ENCODE peak calls at places on chromosomes 16 and 17, in nine cellular contexts. U is GM23338, H is prostate gland, I is upper lobe of left lung, P is suprapubic skin, F is transverse colon, L is sigmoid colon, Q is H1, S is breast epithelium. O is an unnamed sample.

GRCh38 chr17:5396612-5397011 is 22.9 kb downstream of the NUP88 start:
- DNase-seq in U (no peak), H (no peak), I (no peak), P (no peak), F (no peak), L (no peak), Q (no peak), S (no peak), O (no peak)

GRCh38 chr16:10787304-10787703 is 31.3 kb downstream of the TVP23A start:
- DNase-seq in U (no peak), H (no peak), I (no peak), P (no peak), F (no peak), L (no peak), Q (no peak), S (no peak), O (no peak)

GRCh38 chr17:28131592-28131991 is 89.1 kb downstream of the NLK start:
- DNase-seq in U (no peak), H (no peak), I (no peak), P (no peak), F (no peak), L (no peak), Q (no peak), S (no peak), O (no peak)

GRCh38 chr17:50447870-50448573 is 20.7 kb downstream of the CHAD start:
- DNase-seq in U (no peak), H (no peak), I (no peak), P (no peak), F (peak), L (no peak), Q (no peak), S (no peak), O (no peak)

GRCh38 chr17:17416007-17416399 is 60.8 kb upstream of the MED9 start:
- DNase-seq in U (peak), H (no peak), I (no peak), P (no peak), F (no peak), L (peak), Q (no peak), S (no peak), O (no peak)

GRCh38 chr17:1896243-1897163 is 66.7 kb downstream of the RPA1 start:
- DNase-seq in U (no peak), H (no peak), I (no peak), P (no peak), F (no peak), L (no peak), Q (no peak), S (no peak), O (no peak)

GRCh38 chr16:87618216-87618615 is 15.9 kb downstream of the JPH3 start:
- DNase-seq in U (no peak), H (no peak), I (no peak), P (no peak), F (no peak), L (no peak), Q (no peak), S (no peak), O (no peak)

GRCh38 chr16:361872-362701 is 8.3 kb downstream of the MRPL28 start:
- DNase-seq in U (peak), H (peak), I (peak), P (no peak), F (peak), L (peak), Q (peak), S (peak), O (no peak)

GRCh38 chr16:84597518-84598390 is 20.1 kb downstream of the COTL1 start:
- DNase-seq in U (no peak), H (no peak), I (no peak), P (no peak), F (no peak), L (no peak), Q (no peak), S (no peak), O (no peak)

GRCh38 chr16:75225092-75225491 is 6.3 kb downstream of the CTRB1 start:
- DNase-seq in U (peak), H (no peak), I (no peak), P (no peak), F (no peak), L (no peak), Q (no peak), S (no peak), O (no peak)
- TF ChIP-seq POLR2AphosphoS5 in U (peak), H (no peak), I (no peak), P (no peak), F (no peak), L (no peak), Q (peak), S (no peak), O (no peak)

DNA sequence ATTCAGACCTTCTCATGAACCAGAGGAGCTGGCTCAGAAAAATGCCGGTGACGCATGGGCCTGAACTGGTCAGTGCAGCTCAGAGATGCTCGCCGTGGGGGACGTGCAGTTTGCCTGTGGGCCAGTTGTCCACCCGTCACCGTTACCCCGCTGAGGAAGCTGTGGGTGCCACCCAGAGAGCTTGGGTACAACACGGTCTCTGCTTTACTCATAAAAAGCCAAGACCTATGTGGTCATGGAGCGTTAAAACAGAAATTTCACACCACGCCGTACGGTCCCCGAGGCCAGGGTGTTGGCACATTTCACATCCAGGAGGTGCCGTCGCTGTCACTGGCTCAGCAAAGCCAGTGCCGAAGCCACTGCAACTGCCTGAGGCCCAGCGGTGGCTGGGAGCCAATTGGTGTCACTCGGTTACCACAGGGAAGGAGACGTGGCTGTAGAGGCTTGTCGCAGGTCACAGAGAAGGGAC is 120.9 kb downstream of the METRNL start:
- DNase-seq in U (no peak), H (peak), I (peak), P (peak), F (peak), L (peak), Q (no peak), S (peak), O (no peak)
- H3K4me3 ChIP-seq in U (no peak), H (no peak), I (no peak), P (no peak), F (no peak), L (no peak), Q (no peak), S (no peak), O (no peak)

GRCh38 chr17:80913928-80914821 is 77.5 kb upstream of the CHMP6 start:
- DNase-seq in U (no peak), H (no peak), I (no peak), P (no peak), F (no peak), L (peak), Q (no peak), S (no peak), O (no peak)
- TF ChIP-seq POLR2AphosphoS5 in U (no peak), H (no peak), I (no peak), P (no peak), F (no peak), L (no peak), Q (no peak), S (no peak), O (no peak)

DNA sequence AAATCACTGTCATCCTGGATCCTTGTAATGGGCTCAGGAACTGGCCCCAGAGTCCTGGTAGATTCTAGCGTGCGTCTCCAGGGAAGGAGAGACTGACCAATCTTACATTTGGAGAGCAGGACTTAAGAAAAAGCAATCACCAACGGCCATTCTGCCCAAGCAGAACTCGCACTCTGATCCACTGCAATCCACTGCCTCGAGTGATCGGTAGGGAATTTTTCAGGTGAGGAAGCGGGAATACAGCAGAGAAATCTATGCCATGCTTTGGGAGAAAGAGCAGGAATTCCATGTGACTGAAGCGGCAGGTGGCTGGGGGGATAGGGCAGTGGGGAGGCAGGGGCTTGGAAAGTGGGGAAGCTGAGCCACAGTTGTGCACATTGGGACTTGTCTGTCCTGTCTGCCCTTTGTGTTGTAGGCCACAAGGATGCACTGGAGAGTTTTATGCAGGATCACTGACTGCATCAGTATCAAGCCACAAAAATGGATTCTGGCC is 143.9 kb upstream of the HS3ST2 start:
- DNase-seq in U (no peak), H (no peak), I (no peak), P (no peak), F (no peak), L (peak), Q (no peak), S (no peak), O (peak)
- H3K4me3 ChIP-seq in U (no peak), H (no peak), I (no peak), P (no peak), F (no peak), L (no peak), Q (no peak), S (no peak), O (no peak)

GRCh38 chr17:15263206-15263579 is 1.9 kb downstream of the PMP22 start:
- DNase-seq in U (peak), H (peak), I (peak), P (peak), F (peak), L (peak), Q (no peak), S (peak), O (peak)

GRCh38 chr17:15262291-15263205 is 2.6 kb downstream of the PMP22 start:
- DNase-seq in U (peak), H (peak), I (peak), P (peak), F (peak), L (peak), Q (no peak), S (peak), O (peak)

GRCh38 chr17:15261818-15262290 is 3.3 kb downstream of the PMP22 start:
- DNase-seq in U (peak), H (no peak), I (no peak), P (no peak), F (peak), L (no peak), Q (no peak), S (no peak), O (peak)

GRCh38 chr17:15260376-15261062 is 4.6 kb downstream of the PMP22 start:
- DNase-seq in U (peak), H (peak), I (peak), P (peak), F (peak), L (peak), Q (peak), S (peak), O (no peak)

DNA sequence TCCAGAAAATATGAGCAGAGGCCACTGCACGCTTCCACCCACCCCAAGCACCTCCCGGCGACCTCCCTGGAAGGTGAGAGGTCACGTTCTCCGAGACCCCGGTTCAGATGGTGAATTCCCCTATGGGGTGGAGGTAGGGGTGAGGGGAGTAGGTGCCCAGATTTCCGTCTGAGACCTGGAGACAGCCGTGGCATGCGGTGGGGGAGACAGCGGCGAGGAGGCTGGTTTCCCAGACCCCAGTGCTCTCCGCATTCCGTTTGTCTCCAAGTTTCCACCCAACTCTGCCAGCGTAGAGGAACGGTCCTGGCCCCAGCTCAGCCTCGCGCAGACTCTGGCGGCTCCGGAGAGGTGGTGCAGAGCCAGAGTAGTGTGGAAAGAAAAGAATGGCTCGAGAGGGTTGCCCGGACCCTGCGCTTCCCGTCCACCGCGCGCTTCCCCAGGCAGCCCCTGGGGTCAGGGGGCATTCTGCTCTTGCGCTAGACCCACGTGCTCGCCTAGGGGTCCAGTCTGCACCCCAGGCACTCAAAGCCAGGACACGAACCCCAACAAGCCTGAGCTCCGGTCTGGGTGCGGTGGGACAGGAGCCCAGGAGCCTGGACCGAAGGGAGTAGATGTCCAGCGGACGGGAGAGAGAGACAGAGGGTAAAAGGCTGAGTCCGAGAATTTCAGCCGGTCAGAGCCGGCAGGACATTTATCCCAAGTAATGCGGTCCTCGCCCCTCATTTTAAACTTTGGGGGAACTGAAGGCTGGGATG is 3.9 kb downstream of the PMP22 start:
- DNase-seq in U (peak), H (no peak), I (peak), P (no peak), F (peak), L (peak), Q (no peak), S (peak), O (peak)
- TF ChIP-seq POLR2AphosphoS5 in U (no peak), H (no peak), I (no peak), P (no peak), F (no peak), L (peak), Q (no peak), S (no peak), O (peak)

GRCh38 chr16:24988137-24988535 is 27.0 kb downstream of the ARHGAP17 start:
- DNase-seq in U (no peak), H (no peak), I (no peak), P (no peak), F (no peak), L (no peak), Q (no peak), S (no peak), O (no peak)

GRCh38 chr16:24984101-24984500 is 31.1 kb downstream of the ARHGAP17 start:
- DNase-seq in U (no peak), H (no peak), I (no peak), P (no peak), F (no peak), L (no peak), Q (no peak), S (no peak), O (no peak)

GRCh38 chr16:24988593-24989338 is 26.4 kb downstream of the ARHGAP17 start:
- DNase-seq in U (no peak), H (peak), I (no peak), P (no peak), F (peak), L (no peak), Q (no peak), S (no peak), O (no peak)

GRCh38 chr16:24984903-24985675 is 30.1 kb downstream of the ARHGAP17 start:
- DNase-seq in U (peak), H (no peak), I (no peak), P (no peak), F (no peak), L (no peak), Q (no peak), S (no peak), O (no peak)

DNA sequence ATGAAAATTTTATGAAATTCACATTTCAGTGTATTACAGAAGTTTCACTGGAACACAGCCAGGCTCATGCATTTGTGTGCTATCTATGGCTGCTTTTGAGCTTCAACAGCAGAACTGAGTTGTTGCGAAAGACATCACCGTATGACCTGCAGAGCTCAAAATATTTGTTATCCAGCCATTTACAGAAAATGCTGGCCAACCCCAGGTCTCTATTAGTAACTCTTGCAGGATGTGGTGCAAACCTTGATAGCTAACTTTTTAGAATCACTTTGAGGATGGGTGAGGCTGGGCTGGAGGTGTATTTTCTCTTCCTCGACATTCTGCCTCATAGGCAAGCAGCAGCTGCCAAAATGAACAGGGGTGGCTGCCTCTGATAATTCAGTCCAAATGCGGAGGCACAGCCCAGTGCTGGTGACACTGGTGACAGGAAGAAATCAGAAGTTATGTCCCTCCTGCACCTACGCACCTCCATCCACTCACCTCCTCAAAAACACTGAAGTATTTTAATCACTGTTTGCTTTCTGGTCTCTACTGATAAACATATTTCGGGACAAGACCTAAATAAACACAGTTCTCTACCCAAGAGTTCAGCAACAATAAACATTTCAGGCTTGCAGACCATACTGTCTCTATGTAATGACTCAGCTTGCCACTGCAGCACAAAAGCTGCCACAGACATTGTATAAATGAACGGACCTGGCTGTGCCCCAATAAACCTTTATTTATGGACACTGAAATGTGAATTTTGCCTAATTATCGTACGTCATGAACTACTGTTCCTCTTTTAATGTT is 28.5 kb downstream of the ARHGAP17 start:
- DNase-seq in U (no peak), H (no peak), I (no peak), P (no peak), F (no peak), L (peak), Q (no peak), S (no peak), O (no peak)
- H3K4me3 ChIP-seq in U (no peak), H (no peak), I (no peak), P (no peak), F (no peak), L (no peak), Q (no peak), S (no peak), O (no peak)

GRCh38 chr16:15567823-15568222 is 75.1 kb downstream of the MARF1 start:
- DNase-seq in U (no peak), H (no peak), I (no peak), P (no peak), F (no peak), L (no peak), Q (no peak), S (no peak), O (no peak)

GRCh38 chr16:15574614-15574948 is 68.4 kb downstream of the MARF1 start:
- DNase-seq in U (no peak), H (no peak), I (no peak), P (no peak), F (no peak), L (no peak), Q (no peak), S (no peak), O (no peak)

GRCh38 chr16:15573274-15573895 is 69.6 kb downstream of the MARF1 start:
- DNase-seq in U (no peak), H (no peak), I (no peak), P (no peak), F (no peak), L (no peak), Q (no peak), S (no peak), O (no peak)

GRCh38 chr16:15575293-15576049 is 67.5 kb downstream of the MARF1 start:
- DNase-seq in U (no peak), H (no peak), I (no peak), P (no peak), F (no peak), L (no peak), Q (no peak), S (no peak), O (no peak)

GRCh38 chr16:15572329-15573001 is 70.5 kb downstream of the MARF1 start:
- DNase-seq in U (no peak), H (no peak), I (no peak), P (no peak), F (no peak), L (no peak), Q (no peak), S (no peak), O (no peak)
- TF ChIP-seq POLR2AphosphoS5 in U (no peak), H (peak), I (no peak), P (no peak), F (peak), L (peak), Q (no peak), S (no peak), O (peak)

DNA sequence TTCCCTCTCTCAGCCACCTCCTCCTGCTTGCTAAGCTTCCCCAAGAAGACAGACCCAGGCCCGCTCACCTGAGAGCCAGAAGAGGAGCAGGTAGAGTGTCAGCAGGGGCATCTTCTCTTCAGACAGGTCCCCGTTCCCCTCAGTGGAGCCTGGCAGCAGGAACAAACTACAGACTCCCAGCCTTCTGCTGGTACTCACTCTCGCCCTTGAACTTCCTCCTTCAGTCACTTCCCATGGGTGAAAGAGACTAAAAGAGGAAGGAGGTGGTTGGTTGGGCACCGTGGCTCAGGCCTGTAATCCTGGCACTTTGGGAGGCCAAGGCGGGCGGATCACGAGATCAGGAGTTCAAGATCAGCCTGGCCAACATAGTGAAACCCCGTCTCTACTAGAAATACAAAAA is at the start of gene CD300LF:
- DNase-seq in U (no peak), H (no peak), I (no peak), P (no peak), F (peak), L (no peak), Q (no peak), S (no peak), O (no peak)
- H3K4me3 ChIP-seq in U (no peak), H (no peak), I (peak), P (no peak), F (no peak), L (no peak), Q (no peak), S (no peak), O (no peak)

O was measured in vagina.